ENCODE peak calls at places on chromosome 22, in nine cellular contexts. One of them, this sample, is unnamed.
A peak's percentile ranks its signal among the peaks of the same experiment; 100 is the strongest.

GRCh38 chr22:46586123-46586519 is 34.1 kb upstream of the GRAMD4 start:
- DNase-seq in MG63: no peak
- DNase-seq in ACHN: no peak
- DNase-seq in stimulated activated CD8-positive, alpha-beta memory T cell treated with anti-CD3 and anti-CD28 coated beads, Interleukin-2, amount 100 ng/mL, for 1 hour: no peak
- DNase-seq in fibroblast of the aortic adventitia: no peak
- DNase-seq in fibroblast of lung: no peak
- DNase-seq in activated CD8-positive, alpha-beta memory T cell treated with anti-CD3 and anti-CD28 coated beads for 4 hours: no peak
- DNase-seq in naive thymus-derived CD8-positive, alpha-beta T cell: no peak
- DNase-seq in psoas muscle: peak; percentile 25
- DNase-seq in this sample: no peak

GRCh38 chr22:28831140-28832072 is 31.0 kb upstream of the XBP1 start:
- DNase-seq in naive thymus-derived CD8-positive, alpha-beta T cell: no peak
- DNase-seq in stimulated activated CD8-positive, alpha-beta memory T cell treated with anti-CD3 and anti-CD28 coated beads, Interleukin-2, amount 100 ng/mL, for 1 hour: no peak
- DNase-seq in fibroblast of the aortic adventitia: no peak
- DNase-seq in psoas muscle: no peak
- DNase-seq in MG63: no peak
- DNase-seq in fibroblast of lung: no peak
- DNase-seq in ACHN: no peak
- DNase-seq in activated CD8-positive, alpha-beta memory T cell treated with anti-CD3 and anti-CD28 coated beads for 4 hours: no peak
- DNase-seq in this sample: no peak

GRCh38 chr22:44304354-44304753 is 8.4 kb downstream of the SHISAL1 start:
- DNase-seq in fibroblast of the aortic adventitia: peak; percentile 47
- DNase-seq in fibroblast of lung: peak; percentile 62
- DNase-seq in activated CD8-positive, alpha-beta memory T cell treated with anti-CD3 and anti-CD28 coated beads for 4 hours: no peak
- DNase-seq in stimulated activated CD8-positive, alpha-beta memory T cell treated with anti-CD3 and anti-CD28 coated beads, Interleukin-2, amount 100 ng/mL, for 1 hour: no peak
- DNase-seq in psoas muscle: no peak
- DNase-seq in naive thymus-derived CD8-positive, alpha-beta T cell: no peak
- DNase-seq in MG63: peak; percentile 38
- DNase-seq in ACHN: no peak
- DNase-seq in this sample: no peak

GRCh38 chr22:39230261-39231196 is 14.3 kb downstream of the PDGFB start:
- DNase-seq in fibroblast of the aortic adventitia: no peak
- DNase-seq in psoas muscle: peak; percentile 57
- DNase-seq in activated CD8-positive, alpha-beta memory T cell treated with anti-CD3 and anti-CD28 coated beads for 4 hours: no peak
- DNase-seq in stimulated activated CD8-positive, alpha-beta memory T cell treated with anti-CD3 and anti-CD28 coated beads, Interleukin-2, amount 100 ng/mL, for 1 hour: no peak
- DNase-seq in fibroblast of lung: no peak
- DNase-seq in naive thymus-derived CD8-positive, alpha-beta T cell: no peak
- DNase-seq in ACHN: no peak
- DNase-seq in MG63: no peak
- DNase-seq in this sample: no peak

GRCh38 chr22:23753371-23753770 is 854 bp downstream of the VPREB3 start:
- DNase-seq in ACHN: no peak
- DNase-seq in naive thymus-derived CD8-positive, alpha-beta T cell: no peak
- DNase-seq in stimulated activated CD8-positive, alpha-beta memory T cell treated with anti-CD3 and anti-CD28 coated beads, Interleukin-2, amount 100 ng/mL, for 1 hour: no peak
- DNase-seq in fibroblast of lung: no peak
- DNase-seq in activated CD8-positive, alpha-beta memory T cell treated with anti-CD3 and anti-CD28 coated beads for 4 hours: no peak
- DNase-seq in MG63: no peak
- DNase-seq in fibroblast of the aortic adventitia: no peak
- DNase-seq in psoas muscle: no peak
- DNase-seq in this sample: no peak

GRCh38 chr22:49929553-49929979 is 11.1 kb downstream of the CRELD2 start:
- DNase-seq in psoas muscle: peak; percentile 85
- DNase-seq in MG63: peak; percentile 42
- DNase-seq in fibroblast of lung: no peak
- DNase-seq in ACHN: peak; percentile 45
- DNase-seq in fibroblast of the aortic adventitia: peak; percentile 21
- DNase-seq in naive thymus-derived CD8-positive, alpha-beta T cell: peak; percentile 76
- DNase-seq in activated CD8-positive, alpha-beta memory T cell treated with anti-CD3 and anti-CD28 coated beads for 4 hours: peak; percentile 56
- DNase-seq in stimulated activated CD8-positive, alpha-beta memory T cell treated with anti-CD3 and anti-CD28 coated beads, Interleukin-2, amount 100 ng/mL, for 1 hour: peak; percentile 59
- DNase-seq in this sample: peak; percentile 85

GRCh38 chr22:19488884-19489843 is 9.4 kb downstream of the CDC45 start:
- DNase-seq in ACHN: peak; percentile 19
- DNase-seq in stimulated activated CD8-positive, alpha-beta memory T cell treated with anti-CD3 and anti-CD28 coated beads, Interleukin-2, amount 100 ng/mL, for 1 hour: no peak
- DNase-seq in MG63: no peak
- DNase-seq in psoas muscle: no peak
- DNase-seq in fibroblast of lung: no peak
- DNase-seq in activated CD8-positive, alpha-beta memory T cell treated with anti-CD3 and anti-CD28 coated beads for 4 hours: no peak
- DNase-seq in naive thymus-derived CD8-positive, alpha-beta T cell: no peak
- DNase-seq in fibroblast of the aortic adventitia: peak; percentile 54
- DNase-seq in this sample: peak; percentile 30

GRCh38 chr22:49946612-49947295 is 13.8 kb upstream of the PIM3 start:
- DNase-seq in fibroblast of lung: no peak
- DNase-seq in psoas muscle: no peak
- DNase-seq in MG63: no peak
- DNase-seq in naive thymus-derived CD8-positive, alpha-beta T cell: no peak
- DNase-seq in activated CD8-positive, alpha-beta memory T cell treated with anti-CD3 and anti-CD28 coated beads for 4 hours: no peak
- DNase-seq in ACHN: no peak
- DNase-seq in fibroblast of the aortic adventitia: no peak
- DNase-seq in stimulated activated CD8-positive, alpha-beta memory T cell treated with anti-CD3 and anti-CD28 coated beads, Interleukin-2, amount 100 ng/mL, for 1 hour: no peak
- DNase-seq in this sample: no peak

GRCh38 chr22:29156507-29156906 is 49.2 kb upstream of the EMID1 start:
- DNase-seq in stimulated activated CD8-positive, alpha-beta memory T cell treated with anti-CD3 and anti-CD28 coated beads, Interleukin-2, amount 100 ng/mL, for 1 hour: no peak
- DNase-seq in fibroblast of lung: no peak
- DNase-seq in naive thymus-derived CD8-positive, alpha-beta T cell: no peak
- DNase-seq in ACHN: no peak
- DNase-seq in psoas muscle: no peak
- DNase-seq in MG63: no peak
- DNase-seq in fibroblast of the aortic adventitia: no peak
- DNase-seq in activated CD8-positive, alpha-beta memory T cell treated with anti-CD3 and anti-CD28 coated beads for 4 hours: no peak
- DNase-seq in this sample: no peak

GRCh38 chr22:40720538-40721256 is 41.4 kb downstream of the MCHR1 start:
- DNase-seq in fibroblast of the aortic adventitia: peak; percentile 16
- DNase-seq in stimulated activated CD8-positive, alpha-beta memory T cell treated with anti-CD3 and anti-CD28 coated beads, Interleukin-2, amount 100 ng/mL, for 1 hour: no peak
- DNase-seq in ACHN: no peak
- DNase-seq in MG63: no peak
- DNase-seq in fibroblast of lung: peak; percentile 54
- DNase-seq in naive thymus-derived CD8-positive, alpha-beta T cell: no peak
- DNase-seq in psoas muscle: peak; percentile 7
- DNase-seq in activated CD8-positive, alpha-beta memory T cell treated with anti-CD3 and anti-CD28 coated beads for 4 hours: no peak
- DNase-seq in this sample: no peak

GRCh38 chr22:42816339-42816738 is 40.7 kb downstream of the ARFGAP3 start:
- DNase-seq in naive thymus-derived CD8-positive, alpha-beta T cell: no peak
- DNase-seq in stimulated activated CD8-positive, alpha-beta memory T cell treated with anti-CD3 and anti-CD28 coated beads, Interleukin-2, amount 100 ng/mL, for 1 hour: no peak
- DNase-seq in activated CD8-positive, alpha-beta memory T cell treated with anti-CD3 and anti-CD28 coated beads for 4 hours: no peak
- DNase-seq in ACHN: no peak
- DNase-seq in MG63: no peak
- DNase-seq in psoas muscle: no peak
- DNase-seq in fibroblast of lung: no peak
- DNase-seq in fibroblast of the aortic adventitia: no peak
- DNase-seq in this sample: no peak

GRCh38 chr22:48147404-48147803 is 1385.0 kb downstream of the TBC1D22A start:
- DNase-seq in fibroblast of lung: no peak
- DNase-seq in activated CD8-positive, alpha-beta memory T cell treated with anti-CD3 and anti-CD28 coated beads for 4 hours: no peak
- DNase-seq in ACHN: no peak
- DNase-seq in MG63: no peak
- DNase-seq in psoas muscle: no peak
- DNase-seq in fibroblast of the aortic adventitia: no peak
- DNase-seq in naive thymus-derived CD8-positive, alpha-beta T cell: no peak
- DNase-seq in stimulated activated CD8-positive, alpha-beta memory T cell treated with anti-CD3 and anti-CD28 coated beads, Interleukin-2, amount 100 ng/mL, for 1 hour: no peak
- DNase-seq in this sample: no peak

GRCh38 chr22:17773606-17774205 is 563 bp downstream of the BID start:
- DNase-seq in naive thymus-derived CD8-positive, alpha-beta T cell: peak; percentile 50
- DNase-seq in stimulated activated CD8-positive, alpha-beta memory T cell treated with anti-CD3 and anti-CD28 coated beads, Interleukin-2, amount 100 ng/mL, for 1 hour: peak; percentile 35
- DNase-seq in MG63: peak; percentile 41
- DNase-seq in fibroblast of the aortic adventitia: no peak
- DNase-seq in fibroblast of lung: peak; percentile 35
- DNase-seq in psoas muscle: peak; percentile 71
- DNase-seq in ACHN: peak; percentile 31
- DNase-seq in activated CD8-positive, alpha-beta memory T cell treated with anti-CD3 and anti-CD28 coated beads for 4 hours: peak; percentile 41
- DNase-seq in this sample: peak; percentile 77

GRCh38 chr22:43554259-43554636 is 142.4 kb downstream of the MPPED1 start:
- DNase-seq in MG63: no peak
- DNase-seq in fibroblast of the aortic adventitia: no peak
- DNase-seq in ACHN: no peak
- DNase-seq in naive thymus-derived CD8-positive, alpha-beta T cell: no peak
- DNase-seq in activated CD8-positive, alpha-beta memory T cell treated with anti-CD3 and anti-CD28 coated beads for 4 hours: no peak
- DNase-seq in fibroblast of lung: no peak
- DNase-seq in psoas muscle: no peak
- DNase-seq in stimulated activated CD8-positive, alpha-beta memory T cell treated with anti-CD3 and anti-CD28 coated beads, Interleukin-2, amount 100 ng/mL, for 1 hour: no peak
- DNase-seq in this sample: no peak

GRCh38 chr22:19212302-19212870 is 33.9 kb upstream of the SLC25A1 start:
- DNase-seq in fibroblast of the aortic adventitia: no peak
- DNase-seq in fibroblast of lung: no peak
- DNase-seq in ACHN: no peak
- DNase-seq in psoas muscle: no peak
- DNase-seq in activated CD8-positive, alpha-beta memory T cell treated with anti-CD3 and anti-CD28 coated beads for 4 hours: no peak
- DNase-seq in naive thymus-derived CD8-positive, alpha-beta T cell: no peak
- DNase-seq in MG63: no peak
- DNase-seq in stimulated activated CD8-positive, alpha-beta memory T cell treated with anti-CD3 and anti-CD28 coated beads, Interleukin-2, amount 100 ng/mL, for 1 hour: no peak
- DNase-seq in this sample: no peak